ENCODE peak calls at places on chromosomes 11 and 22, in eight cellular contexts. G, T, J, P, D, N, O and E are unnamed samples.

GRCh38 chr22:50206599-50206998 is 5.8 kb downstream of the SELENOO start:
- DNase-seq in G (peak), T (peak), J (peak), P (no peak), D (no peak), N (peak), O (peak), E (no peak)

GRCh38 chr11:64000026-64000739 is 13.9 kb downstream of the OTUB1 start:
- DNase-seq in G (peak), T (no peak), J (no peak), P (no peak), D (no peak), N (peak), O (peak), E (no peak)

GRCh38 chr11:126098204-126098769 is 35.6 kb upstream of the CDON start:
- DNase-seq in G (no peak), T (no peak), J (no peak), P (no peak), D (no peak), N (no peak), O (no peak), E (no peak)

GRCh38 chr11:68449951-68450350 is 10.6 kb upstream of the PPP6R3 start:
- DNase-seq in G (no peak), T (no peak), J (no peak), P (no peak), D (no peak), N (no peak), O (no peak), E (no peak)

GRCh38 chr11:3942956-3943497 is 87.6 kb downstream of the STIM1 start:
- DNase-seq in G (no peak), T (peak), J (no peak), P (no peak), D (no peak), N (no peak), O (peak), E (no peak)

GRCh38 chr11:112271242-112271641 is 10.6 kb upstream of the PLET1 start:
- DNase-seq in G (no peak), T (no peak), J (no peak), P (no peak), D (no peak), N (no peak), O (no peak), E (no peak)

GRCh38 chr22:43534916-43535315 is 123.1 kb downstream of the MPPED1 start:
- DNase-seq in G (no peak), T (no peak), J (no peak), P (no peak), D (no peak), N (no peak), O (no peak), E (no peak)

GRCh38 chr22:46379301-46379930 is 43.9 kb downstream of the TRMU start:
- DNase-seq in G (no peak), T (peak), J (no peak), P (no peak), D (no peak), N (no peak), O (no peak), E (no peak)

GRCh38 chr11:11786771-11787170 is 55.0 kb upstream of the USP47 start:
- DNase-seq in G (peak), T (no peak), J (peak), P (no peak), D (no peak), N (no peak), O (peak), E (no peak)

GRCh38 chr11:108685419-108686161 is 20.7 kb downstream of the DDX10 start:
- DNase-seq in G (no peak), T (no peak), J (no peak), P (no peak), D (no peak), N (no peak), O (peak), E (no peak)

GRCh38 chr11:4093519-4094347 is 866 bp upstream of the RRM1 start:
- DNase-seq in G (no peak), T (no peak), J (peak), P (no peak), D (no peak), N (no peak), O (no peak), E (no peak)

GRCh38 chr11:100715163-100715792 is 28.2 kb downstream of the ARHGAP42 start:
- DNase-seq in G (no peak), T (no peak), J (no peak), P (no peak), D (no peak), N (no peak), O (no peak), E (no peak)

GRCh38 chr11:62494246-62494645 is 52.4 kb downstream of the AHNAK start:
- DNase-seq in G (no peak), T (no peak), J (no peak), P (no peak), D (no peak), N (no peak), O (no peak), E (no peak)

GRCh38 chr11:19670030-19670761 is 42.4 kb upstream of the NAV2 start:
- DNase-seq in G (peak), T (no peak), J (no peak), P (peak), D (no peak), N (no peak), O (no peak), E (no peak)

GRCh38 chr11:6771926-6772898 is at the start of gene OR2AG2:
- DNase-seq in G (no peak), T (no peak), J (no peak), P (no peak), D (peak), N (no peak), O (no peak), E (no peak)

GRCh38 chr11:19025799-19026406 is 34.6 kb downstream of the MRGPRX2 start:
- DNase-seq in G (no peak), T (no peak), J (no peak), P (no peak), D (no peak), N (no peak), O (peak), E (no peak)

GRCh38 chr22:42891696-42892095 is 34.6 kb upstream of the ARFGAP3 start:
- DNase-seq in G (no peak), T (no peak), J (no peak), P (no peak), D (no peak), N (no peak), O (no peak), E (no peak)

GRCh38 chr11:71329165-71329510 is 76.8 kb upstream of the SHANK2 start:
- DNase-seq in G (no peak), T (no peak), J (no peak), P (no peak), D (no peak), N (no peak), O (no peak), E (no peak)

GRCh38 chr11:6576471-6577373 is 26.7 kb downstream of the RRP8 start:
- DNase-seq in G (peak), T (no peak), J (no peak), P (no peak), D (no peak), N (peak), O (peak), E (peak)

GRCh38 chr11:115924744-115925567 is 420.7 kb upstream of the CADM1 start:
- DNase-seq in G (no peak), T (no peak), J (no peak), P (no peak), D (peak), N (no peak), O (no peak), E (no peak)

GRCh38 chr11:72221386-72221785 is 3.2 kb upstream of the INPPL1 start:
- DNase-seq in G (no peak), T (no peak), J (peak), P (no peak), D (no peak), N (peak), O (no peak), E (no peak)

GRCh38 chr11:101748572-101748971 is 164.8 kb upstream of the TRPC6 start:
- DNase-seq in G (peak), T (no peak), J (no peak), P (no peak), D (no peak), N (no peak), O (no peak), E (no peak)

DNA sequence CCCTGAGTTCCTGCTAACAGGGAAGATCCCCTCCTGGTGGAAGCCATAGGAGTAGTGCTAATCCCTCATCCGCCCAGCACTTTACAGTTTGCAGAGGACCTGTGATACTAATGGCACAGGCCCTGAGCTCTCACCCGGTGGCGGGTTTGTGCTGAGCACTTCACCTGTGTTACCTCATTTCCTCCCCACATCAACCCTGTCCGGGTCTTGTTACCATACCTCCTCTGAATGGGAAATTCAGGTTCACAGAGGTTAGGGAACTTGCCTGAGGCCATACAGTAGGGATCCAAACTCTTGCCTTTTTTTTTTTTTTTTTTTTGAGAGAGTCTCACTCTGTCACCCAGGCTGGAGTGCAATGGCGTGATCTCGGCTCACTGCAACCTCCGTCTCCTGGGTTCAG is 25.2 kb downstream of the CAPN1 start:
- DNase-seq in G (no peak), T (no peak), J (no peak), P (no peak), D (no peak), N (peak), O (no peak), E (no peak)
- H3K27ac ChIP-seq in G (no peak), T (no peak), J (no peak), P (no peak), D (no peak), N (no peak), O (no peak), E (no peak)

GRCh38 chr11:45664376-45665205 is 831 bp downstream of the CHST1 start:
- DNase-seq in G (peak), T (no peak), J (peak), P (no peak), D (no peak), N (peak), O (no peak), E (no peak)
- TF ChIP-seq EZH2 in G (peak), T (no peak), J (no peak), P (no peak), D (no peak), N (peak), O (no peak), E (no peak)

GRCh38 chr22:25490869-25491268 is 73.6 kb upstream of the GRK3 start:
- DNase-seq in G (no peak), T (no peak), J (no peak), P (no peak), D (no peak), N (no peak), O (no peak), E (no peak)
- TF ChIP-seq POLR2AphosphoS5 in G (no peak), T (no peak), J (no peak), P (no peak), D (no peak), N (no peak), O (no peak), E (no peak)

GRCh38 chr11:12901874-12902481 is 107.1 kb upstream of the RASSF10 start:
- DNase-seq in G (no peak), T (no peak), J (no peak), P (no peak), D (no peak), N (no peak), O (no peak), E (no peak)
- H3K27ac ChIP-seq in G (no peak), T (no peak), J (no peak), P (no peak), D (no peak), N (no peak), O (no peak), E (no peak)

GRCh38 chr11:27716850-27717249 is 16.6 kb upstream of the BDNF start:
- DNase-seq in G (peak), T (no peak), J (no peak), P (no peak), D (no peak), N (no peak), O (no peak), E (no peak)

GRCh38 chr11:27717377-27717776 is 17.1 kb upstream of the BDNF start:
- DNase-seq in G (peak), T (no peak), J (peak), P (no peak), D (no peak), N (no peak), O (peak), E (no peak)

GRCh38 chr11:27718853-27719574 is 18.8 kb upstream of the BDNF start:
- DNase-seq in G (peak), T (no peak), J (no peak), P (no peak), D (no peak), N (peak), O (peak), E (no peak)

GRCh38 chr11:27718346-27718852 is 18.1 kb upstream of the BDNF start:
- DNase-seq in G (peak), T (no peak), J (no peak), P (peak), D (no peak), N (peak), O (peak), E (no peak)

DNA sequence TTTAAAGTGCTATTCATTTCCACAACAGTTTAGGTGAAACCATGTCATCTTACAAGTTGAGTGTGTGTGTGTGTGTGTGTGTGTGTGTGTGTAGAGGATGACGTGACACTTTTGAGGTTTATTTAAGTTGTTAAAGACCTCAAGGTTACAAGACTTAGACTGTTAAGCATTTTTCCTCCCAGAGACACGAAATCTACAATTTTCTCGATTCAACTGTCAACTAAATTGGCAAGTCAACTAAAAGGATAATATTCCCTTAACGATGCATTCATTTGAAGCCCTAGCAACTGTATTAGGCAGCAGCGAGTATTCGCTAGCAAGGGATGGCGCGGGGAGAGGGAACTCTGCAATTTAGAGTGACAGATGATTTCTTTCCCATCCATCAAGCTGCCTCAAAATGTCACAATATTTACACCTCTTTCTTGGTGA is 17.6 kb upstream of the BDNF start:
- DNase-seq in G (peak), T (no peak), J (no peak), P (no peak), D (no peak), N (no peak), O (peak), E (no peak)
- TF ChIP-seq EZH2 in G (no peak), T (no peak), J (no peak), P (no peak), D (no peak), N (no peak), O (no peak), E (no peak)

DNA sequence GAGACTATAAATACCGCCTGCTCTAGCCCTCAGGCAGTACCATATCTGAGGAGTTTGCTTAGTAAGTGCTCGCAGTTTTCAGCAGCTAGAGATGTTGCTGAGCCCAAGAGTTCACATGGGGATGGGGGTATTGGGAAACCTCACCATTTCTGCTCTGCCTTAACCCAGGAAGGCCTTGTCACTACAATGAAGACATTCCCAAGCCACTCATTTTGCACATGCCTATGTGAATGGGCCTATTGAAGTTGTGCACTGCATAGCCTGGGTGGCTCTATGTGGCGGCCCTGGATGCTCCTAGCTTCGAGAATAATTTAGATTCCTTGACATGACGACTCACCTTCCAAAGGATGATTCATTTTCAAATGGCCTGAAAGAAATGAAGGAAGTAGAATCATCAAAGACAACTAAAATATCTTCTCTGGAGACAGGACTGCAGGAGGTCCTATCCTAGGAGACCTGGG is 163.4 kb downstream of the ADAMTS15 start:
- DNase-seq in G (no peak), T (no peak), J (no peak), P (no peak), D (no peak), N (no peak), O (no peak), E (no peak)
- TF ChIP-seq POLR2AphosphoS5 in G (no peak), T (no peak), J (no peak), P (no peak), D (no peak), N (no peak), O (no peak), E (no peak)

DNA sequence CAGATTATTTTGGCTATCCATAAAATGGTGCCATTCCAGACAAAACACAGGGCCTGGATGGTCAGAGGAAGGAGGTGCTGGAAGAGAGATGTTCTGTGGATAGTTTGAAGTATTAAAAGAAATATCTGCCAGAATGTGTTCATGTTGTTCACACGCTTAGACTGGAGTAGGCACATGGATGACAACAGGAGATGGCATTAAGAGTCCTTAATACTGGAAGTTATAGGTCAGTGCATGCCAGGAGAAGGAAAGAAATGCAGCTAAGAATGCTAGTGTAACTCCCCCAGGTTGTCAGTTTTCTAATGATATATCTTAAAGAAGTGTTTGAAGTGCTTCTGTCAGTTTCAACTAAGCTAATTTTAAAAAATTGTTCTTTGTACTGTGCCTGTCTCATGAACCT is 20.2 kb downstream of the KREMEN1 start:
- DNase-seq in G (no peak), T (no peak), J (no peak), P (no peak), D (no peak), N (no peak), O (no peak), E (no peak)
- H3K27ac ChIP-seq in G (no peak), T (no peak), J (no peak), P (no peak), D (no peak), N (no peak), O (no peak), E (no peak)